ENCODE peak calls at places on chromosomes 1 and 21, in six cellular contexts. M, W, I, U, P and N are unnamed samples.

GRCh38 chr1:44985747-44986359 is 542 bp downstream of the EIF2B3 start:
- DNase-seq in M (no peak), W (no peak), I (no peak), U (no peak), P (no peak), N (no peak)

GRCh38 chr1:110606784-110607662 is 865 bp upstream of the KCNA2 start:
- DNase-seq in M (no peak), W (no peak), I (peak), U (no peak), P (peak), N (no peak)

GRCh38 chr1:151988405-151988851 is 5.2 kb downstream of the S100A10 start:
- DNase-seq in M (no peak), W (no peak), I (no peak), U (no peak), P (no peak), N (no peak)

GRCh38 chr1:40308036-40308727 is 8.9 kb downstream of the COL9A2 start:
- DNase-seq in M (no peak), W (no peak), I (peak), U (no peak), P (no peak), N (peak)

GRCh38 chr1:111406325-111406768 is 21.2 kb downstream of the OVGP1 start:
- DNase-seq in M (peak), W (peak), I (no peak), U (peak), P (peak), N (peak)

GRCh38 chr1:162549001-162549400 is 12.5 kb upstream of the UAP1 start:
- DNase-seq in M (no peak), W (no peak), I (no peak), U (no peak), P (no peak), N (no peak)

GRCh38 chr1:165683848-165684485 is 14.4 kb downstream of the ALDH9A1 start:
- DNase-seq in M (no peak), W (no peak), I (no peak), U (no peak), P (no peak), N (no peak)

GRCh38 chr1:28887418-28887834 is 26.9 kb upstream of the EPB41 start:
- DNase-seq in M (no peak), W (peak), I (peak), U (peak), P (peak), N (peak)

GRCh38 chr1:36638268-36638667 is 155.6 kb upstream of the CSF3R start:
- DNase-seq in M (no peak), W (no peak), I (no peak), U (no peak), P (no peak), N (no peak)

GRCh38 chr1:174953657-174954435 is 45.9 kb upstream of the CACYBP start:
- DNase-seq in M (no peak), W (peak), I (no peak), U (peak), P (no peak), N (no peak)

GRCh38 chr1:66286307-66286706 is 247.6 kb upstream of the SGIP1 start:
- DNase-seq in M (no peak), W (no peak), I (no peak), U (no peak), P (no peak), N (no peak)

GRCh38 chr21:37671381-37671780 is 244.9 kb downstream of the KCNJ6 start:
- DNase-seq in M (no peak), W (no peak), I (no peak), U (no peak), P (no peak), N (no peak)

GRCh38 chr1:38045431-38046332 is 911 bp downstream of the POU3F1 start:
- DNase-seq in M (no peak), W (no peak), I (no peak), U (no peak), P (peak), N (no peak)

GRCh38 chr1:68232354-68233148 is at the start of gene WLS:
- DNase-seq in M (peak), W (no peak), I (peak), U (no peak), P (no peak), N (peak)

GRCh38 chr1:205959789-205960188 is 16.5 kb upstream of the SLC26A9 start:
- DNase-seq in M (no peak), W (no peak), I (no peak), U (no peak), P (no peak), N (no peak)

GRCh38 chr1:66764994-66765578 is 12.8 kb downstream of the DYNLT5 start:
- DNase-seq in M (no peak), W (peak), I (no peak), U (peak), P (peak), N (peak)

GRCh38 chr21:26769613-26770188 is 75.5 kb downstream of the ADAMTS1 start:
- DNase-seq in M (no peak), W (no peak), I (no peak), U (peak), P (no peak), N (no peak)

GRCh38 chr1:51559064-51559500 is 40.0 kb upstream of the EPS15 start:
- DNase-seq in M (no peak), W (no peak), I (no peak), U (no peak), P (no peak), N (no peak)

GRCh38 chr1:66436378-66437135 is 97.4 kb upstream of the SGIP1 start:
- DNase-seq in M (no peak), W (peak), I (no peak), U (peak), P (no peak), N (no peak)

GRCh38 chr1:98662354-98662665 is 789 bp downstream of the SNX7 start:
- DNase-seq in M (no peak), W (no peak), I (no peak), U (no peak), P (no peak), N (no peak)

GRCh38 chr1:17309701-17310640 is 2.0 kb downstream of the PADI4 start:
- DNase-seq in M (no peak), W (no peak), I (no peak), U (no peak), P (no peak), N (no peak)

GRCh38 chr1:67642694-67643093 is 42.3 kb upstream of the GADD45A start:
- DNase-seq in M (no peak), W (no peak), I (no peak), U (no peak), P (no peak), N (no peak)

GRCh38 chr1:10744654-10745238 is 51.7 kb downstream of the CASZ1 start:
- DNase-seq in M (no peak), W (no peak), I (no peak), U (no peak), P (no peak), N (no peak)

GRCh38 chr1:20154306-20154831 is 15.2 kb downstream of the PLA2G2F start:
- DNase-seq in M (no peak), W (peak), I (no peak), U (no peak), P (no peak), N (no peak)